ENCODE peak calls at places on chromosomes 12 and 14, in five cellular contexts. Y, E, X, V and R are unnamed samples.

GRCh38 chr14:19800282-19801117 is 3.1 kb upstream of the OR4N2 start:
- DNase-seq in Y (no peak), E (no peak), X (no peak), V (no peak), R (no peak)

GRCh38 chr12:41981758-41982157 is 162.9 kb downstream of the GXYLT1 start:
- DNase-seq in Y (no peak), E (no peak), X (no peak), V (no peak), R (no peak)

GRCh38 chr12:6767592-6768384 is 1.6 kb downstream of the PTMS start:
- DNase-seq in Y (no peak), E (peak; percentile 43), X (no peak), V (no peak), R (peak; percentile 32)

GRCh38 chr14:92686763-92687427 is 61.5 kb downstream of the LGMN start:
- DNase-seq in Y (peak; percentile 57), E (peak; percentile 63), X (peak; percentile 90), V (peak; percentile 32), R (peak; percentile 68)

GRCh38 chr14:77681196-77682157 is 26.3 kb downstream of the ALKBH1 start:
- DNase-seq in Y (no peak), E (peak; percentile 42), X (no peak), V (no peak), R (peak; percentile 34)

GRCh38 chr14:77151918-77152588 is 10.5 kb upstream of the ZDHHC22 start:
- DNase-seq in Y (peak; percentile 31), E (no peak), X (no peak), V (no peak), R (peak; percentile 29)

GRCh38 chr12:67430708-67431335 is 161.7 kb downstream of the CAND1 start:
- DNase-seq in Y (no peak), E (no peak), X (peak; percentile 90), V (no peak), R (peak; percentile 57)

GRCh38 chr12:78970041-78970440 is 105.5 kb downstream of the SYT1 start:
- DNase-seq in Y (no peak), E (no peak), X (no peak), V (no peak), R (no peak)

GRCh38 chr12:105912911-105913514 is 225.7 kb downstream of the NUAK1 start:
- DNase-seq in Y (no peak), E (no peak), X (no peak), V (no peak), R (peak; percentile 51)

GRCh38 chr14:23285530-23286019 is 357 bp downstream of the HOMEZ start:
- DNase-seq in Y (no peak), E (no peak), X (no peak), V (no peak), R (no peak)

GRCh38 chr14:23284654-23285529 is 1.0 kb downstream of the HOMEZ start:
- DNase-seq in Y (no peak), E (no peak), X (no peak), V (no peak), R (peak; percentile 39)

GRCh38 chr14:23286904-23287479 is 1.1 kb upstream of the HOMEZ start:
- DNase-seq in Y (no peak), E (no peak), X (no peak), V (no peak), R (peak; percentile 32)

GRCh38 chr14:23281247-23281646 is 4.7 kb downstream of the HOMEZ start:
- DNase-seq in Y (no peak), E (no peak), X (no peak), V (no peak), R (no peak)

DNA sequence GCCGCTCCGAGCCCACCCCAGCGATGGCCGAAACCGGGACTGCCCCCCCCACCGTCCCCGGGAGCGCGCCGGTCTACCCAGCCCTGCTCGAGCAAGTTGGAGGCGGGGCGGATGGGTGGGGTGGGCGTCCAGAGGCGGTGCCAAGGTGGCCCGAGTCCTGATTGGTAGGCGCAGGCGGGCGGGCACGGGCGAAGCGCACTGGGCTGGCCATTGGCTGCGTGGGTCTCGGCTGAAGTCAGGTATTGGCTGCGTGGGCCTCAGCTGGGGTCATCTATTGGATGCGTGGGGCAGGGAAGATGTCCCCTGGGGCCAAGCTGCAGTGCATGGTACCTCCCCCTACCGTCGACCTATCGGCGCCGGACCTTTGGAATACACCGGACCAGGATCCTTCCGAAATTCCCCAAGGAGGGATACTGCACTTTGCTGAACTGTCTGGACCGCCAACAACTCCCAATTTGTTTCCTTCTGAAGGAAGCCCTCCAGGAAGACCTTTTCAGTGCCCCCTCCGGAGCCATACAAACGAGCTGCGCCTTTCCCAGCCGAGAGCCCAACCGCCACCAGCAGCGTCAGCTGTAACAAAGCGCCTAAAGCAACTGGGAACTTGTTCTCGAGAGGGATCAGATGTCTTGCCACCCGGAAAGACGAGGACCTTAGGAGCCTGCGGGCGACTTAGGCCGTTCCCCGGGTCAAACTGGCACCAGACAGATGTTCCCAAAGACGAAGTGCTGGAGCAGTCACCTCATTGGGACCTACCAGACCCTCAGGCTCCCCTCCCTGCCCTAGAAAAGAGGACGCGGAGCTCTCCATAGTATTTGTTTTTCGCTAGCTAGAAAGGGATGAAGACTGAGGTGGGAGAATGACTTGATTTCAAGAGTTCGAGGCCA is at the start of gene HOMEZ:
- DNase-seq in Y (peak; percentile 96), E (peak; percentile 99), X (peak; percentile 100), V (peak; percentile 96), R (peak; percentile 98)
- TF ChIP-seq CTCF in Y (no peak), E (no peak), X (no peak), V (no peak), R (no peak)

GRCh38 chr12:55718650-55719275 is 1.4 kb upstream of the RDH5 start:
- DNase-seq in Y (no peak), E (no peak), X (no peak), V (no peak), R (no peak)

GRCh38 chr12:55715833-55716581 is at the start of gene BLOC1S1:
- DNase-seq in Y (peak; percentile 92), E (peak; percentile 93), X (peak; percentile 98), V (peak; percentile 88), R (peak; percentile 91)

GRCh38 chr12:55718020-55718419 is 2.2 kb upstream of the RDH5 start:
- DNase-seq in Y (no peak), E (no peak), X (no peak), V (no peak), R (no peak)

GRCh38 chr12:55716582-55717396 is 943 bp downstream of the BLOC1S1 start:
- DNase-seq in Y (no peak), E (no peak), X (no peak), V (no peak), R (no peak)

DNA sequence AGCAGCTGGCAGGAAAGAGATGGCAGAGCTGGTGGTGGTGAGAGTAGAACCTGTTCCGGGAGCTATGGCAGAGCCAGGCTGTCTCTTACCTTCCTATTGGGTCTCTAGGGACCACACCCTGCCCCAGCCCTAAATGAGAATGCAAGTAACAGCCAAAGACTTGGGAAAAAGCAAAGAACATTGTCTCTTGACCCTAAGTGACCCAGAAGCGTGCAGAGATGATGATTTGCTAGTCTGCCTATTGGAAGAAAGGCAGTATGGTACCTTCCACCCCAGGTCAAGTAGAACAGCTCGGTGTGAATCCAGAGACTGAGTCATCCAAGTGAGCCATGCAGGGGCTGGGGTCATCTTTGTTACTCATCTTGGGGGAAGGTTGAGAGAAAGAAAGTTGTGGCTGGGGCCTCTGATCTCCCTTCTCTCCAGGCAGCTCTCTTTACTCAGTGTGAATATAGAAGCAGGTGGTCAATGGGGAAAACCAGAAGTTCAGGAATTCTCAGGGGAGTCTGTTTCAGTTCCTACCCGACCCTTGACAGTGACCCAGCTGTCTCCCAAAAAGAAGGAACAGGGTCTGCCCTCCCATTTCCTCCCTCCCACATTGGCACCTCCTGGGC is 1.7 kb downstream of the BLOC1S1 start:
- DNase-seq in Y (no peak), E (no peak), X (no peak), V (no peak), R (no peak)
- H3K4me3 ChIP-seq in Y (no peak overlapping the region), E (peak overlapping the region; percentile 55), X (peak overlapping the region; percentile 56), V (no peak overlapping the region), R (no peak overlapping the region)

DNA sequence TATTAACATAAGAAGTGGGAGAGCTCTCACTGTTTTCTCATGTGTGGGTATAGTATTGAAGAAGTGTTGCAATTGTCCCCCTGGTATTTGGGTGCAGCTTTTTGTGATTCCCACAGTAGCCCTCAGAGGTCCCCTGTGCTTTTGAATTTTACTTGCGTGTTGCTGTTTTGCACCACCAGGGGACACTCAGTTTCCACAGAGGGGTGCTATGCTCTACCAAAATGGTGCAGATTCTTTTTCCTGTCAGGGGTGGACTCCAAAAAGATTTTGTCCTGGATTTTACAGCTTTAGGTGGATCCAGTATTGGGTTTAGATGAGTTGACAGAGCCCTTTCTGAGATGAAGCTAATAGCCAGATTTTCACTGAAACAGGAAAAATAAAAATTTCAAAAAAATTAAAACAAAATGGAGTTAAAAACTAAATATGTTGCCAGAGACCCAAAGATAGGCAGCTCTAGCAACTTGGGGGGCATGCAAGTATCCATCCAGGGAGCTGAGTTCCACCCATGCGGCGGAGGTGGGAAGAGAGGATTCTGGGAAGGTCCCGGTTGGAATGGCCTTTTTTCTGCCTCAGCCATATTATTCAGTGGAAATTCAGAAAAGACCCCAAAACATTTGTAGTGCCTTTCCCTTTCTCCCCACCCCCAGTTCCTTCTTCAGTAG is 50.2 kb downstream of the TTLL5 start:
- DNase-seq in Y (peak; percentile 14), E (peak; percentile 62), X (no peak), V (no peak), R (peak; percentile 72)
- TF ChIP-seq CTCF in Y (peak; percentile 75), E (peak; percentile 58), X (peak; percentile 68), V (peak; percentile 33), R (peak; percentile 99)

GRCh38 chr12:91633734-91634357 is 451.2 kb upstream of the DCN start:
- DNase-seq in Y (no peak), E (no peak), X (no peak), V (no peak), R (no peak)

GRCh38 chr12:91632042-91632786 is 449.6 kb upstream of the DCN start:
- DNase-seq in Y (no peak), E (no peak), X (no peak), V (no peak), R (no peak)

GRCh38 chr12:91630906-91631305 is 448.3 kb upstream of the DCN start:
- DNase-seq in Y (no peak), E (no peak), X (no peak), V (no peak), R (no peak)

GRCh38 chr12:91630118-91630517 is 447.5 kb upstream of the DCN start:
- DNase-seq in Y (no peak), E (no peak), X (no peak), V (no peak), R (no peak)

DNA sequence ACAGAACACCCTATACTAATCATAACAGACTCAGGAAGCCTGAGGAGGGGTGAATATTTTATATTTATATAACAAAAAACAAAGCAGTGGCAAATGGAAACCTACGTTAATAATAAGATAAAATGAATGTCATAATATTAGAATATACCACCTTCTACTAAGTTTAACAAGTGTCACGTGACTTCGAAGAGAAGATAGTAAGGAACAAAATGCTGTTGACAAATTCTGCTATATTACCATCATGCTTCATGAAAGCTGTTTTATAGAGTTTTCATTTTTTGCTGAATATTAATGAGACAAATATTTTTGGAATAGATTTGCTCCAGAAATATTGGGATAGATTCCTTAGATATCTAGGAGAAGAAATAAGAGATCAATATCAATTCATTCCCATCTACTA is 450.6 kb upstream of the DCN start:
- DNase-seq in Y (no peak), E (no peak), X (no peak), V (no peak), R (no peak)
- H3K4me3 ChIP-seq in Y (no peak overlapping the region), E (no peak overlapping the region), X (no peak overlapping the region), V (no peak overlapping the region), R (no peak overlapping the region)

DNA sequence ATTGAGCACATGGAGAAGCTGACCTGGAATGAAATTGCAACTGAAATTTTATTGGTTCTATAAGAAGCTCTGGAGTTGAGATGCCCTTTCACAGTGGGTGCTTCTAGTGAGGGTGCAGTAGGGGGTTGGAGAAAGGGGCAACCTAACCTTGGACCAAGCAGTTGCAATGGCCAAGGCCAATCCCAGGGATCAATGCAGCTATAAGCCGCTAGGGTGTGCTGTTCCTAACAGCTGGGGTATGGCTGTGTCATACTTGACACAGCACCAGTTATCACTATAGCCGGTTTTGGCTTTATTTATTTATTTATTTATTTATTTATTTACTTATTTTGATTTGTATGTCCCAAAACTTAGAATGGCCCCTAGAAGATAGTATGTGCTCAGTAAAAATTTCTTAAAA is 505.9 kb downstream of the FLRT2 start:
- DNase-seq in Y (no peak), E (peak; percentile 32), X (no peak), V (no peak), R (peak; percentile 6)
- TF ChIP-seq CTCF in Y (peak; percentile 41), E (peak; percentile 20), X (no peak), V (no peak), R (peak; percentile 39)